ENCODE peak calls at places on chromosomes 5 and 9, in six cellular contexts. One of them, this sample, is unnamed.

GRCh38 chr9:129889936-129890717 is 54.9 kb downstream of the USP20 start:
- DNase-seq in AG20443: no peak
- DNase-seq in adrenal gland: no peak
- DNase-seq in gastrocnemius medialis: no peak
- DNase-seq in EL: no peak
- DNase-seq in chondrocyte: no peak
- DNase-seq in this sample: no peak

GRCh38 chr5:171975262-171975876 is 31.1 kb downstream of the FBXW11 start:
- DNase-seq in AG20443: peak; percentile 20
- DNase-seq in adrenal gland: no peak
- DNase-seq in gastrocnemius medialis: no peak
- DNase-seq in EL: peak; percentile 45
- DNase-seq in chondrocyte: no peak
- DNase-seq in this sample: no peak

GRCh38 chr9:131473198-131473885 is 29.4 kb upstream of the POMT1 start:
- DNase-seq in AG20443: no peak
- DNase-seq in adrenal gland: no peak
- DNase-seq in gastrocnemius medialis: no peak
- DNase-seq in EL: no peak
- DNase-seq in chondrocyte: peak; percentile 87
- DNase-seq in this sample: no peak

GRCh38 chr9:69130456-69131441 is 43.3 kb upstream of the TJP2 start:
- DNase-seq in AG20443: peak; percentile 73
- DNase-seq in adrenal gland: peak; percentile 62
- DNase-seq in gastrocnemius medialis: no peak
- DNase-seq in EL: peak; percentile 92
- DNase-seq in chondrocyte: no peak
- DNase-seq in this sample: peak; percentile 57

GRCh38 chr5:181200816-181201215 is 4.2 kb downstream of the TRIM7 start:
- DNase-seq in AG20443: no peak
- DNase-seq in adrenal gland: no peak
- DNase-seq in gastrocnemius medialis: no peak
- DNase-seq in EL: no peak
- DNase-seq in chondrocyte: no peak
- DNase-seq in this sample: no peak

GRCh38 chr9:34380034-34380510 is 3.4 kb upstream of the MYORG start:
- DNase-seq in AG20443: peak; percentile 8
- DNase-seq in adrenal gland: no peak
- DNase-seq in gastrocnemius medialis: no peak
- DNase-seq in EL: no peak
- DNase-seq in chondrocyte: no peak
- DNase-seq in this sample: no peak

GRCh38 chr5:3024976-3025375 is 273.5 kb upstream of the IRX2 start:
- DNase-seq in AG20443: no peak
- DNase-seq in adrenal gland: peak; percentile 24
- DNase-seq in gastrocnemius medialis: no peak
- DNase-seq in EL: no peak
- DNase-seq in chondrocyte: no peak
- DNase-seq in this sample: no peak

GRCh38 chr9:36150529-36151305 is 14.2 kb downstream of the GLIPR2 start:
- DNase-seq in AG20443: no peak
- DNase-seq in adrenal gland: no peak
- DNase-seq in gastrocnemius medialis: no peak
- DNase-seq in EL: no peak
- DNase-seq in chondrocyte: no peak
- DNase-seq in this sample: peak; percentile 47

GRCh38 chr9:127406799-127407504 is 10.0 kb downstream of the SLC2A8 start:
- DNase-seq in AG20443: no peak
- DNase-seq in adrenal gland: no peak
- DNase-seq in gastrocnemius medialis: no peak
- DNase-seq in EL: no peak
- DNase-seq in chondrocyte: peak; percentile 68
- DNase-seq in this sample: no peak

GRCh38 chr5:81393783-81394718 is at the start of gene ACOT12:
- DNase-seq in AG20443: peak; percentile 59
- DNase-seq in adrenal gland: no peak
- DNase-seq in gastrocnemius medialis: no peak
- DNase-seq in EL: peak; percentile 26
- DNase-seq in chondrocyte: peak; percentile 77
- DNase-seq in this sample: peak; percentile 26

GRCh38 chr9:68552700-68553099 is 12.0 kb upstream of the TMEM252 start:
- DNase-seq in AG20443: no peak
- DNase-seq in adrenal gland: no peak
- DNase-seq in gastrocnemius medialis: no peak
- DNase-seq in EL: peak; percentile 64
- DNase-seq in chondrocyte: no peak
- DNase-seq in this sample: no peak

GRCh38 chr9:73143606-73144328 is 7.9 kb upstream of the ANXA1 start:
- DNase-seq in AG20443: peak; percentile 56
- DNase-seq in adrenal gland: no peak
- DNase-seq in gastrocnemius medialis: no peak
- DNase-seq in EL: peak; percentile 89
- DNase-seq in chondrocyte: no peak
- DNase-seq in this sample: peak; percentile 36

GRCh38 chr5:153965102-153965645 is 73.5 kb downstream of the FAM114A2 start:
- DNase-seq in AG20443: peak; percentile 86
- DNase-seq in adrenal gland: peak; percentile 68
- DNase-seq in gastrocnemius medialis: no peak
- DNase-seq in EL: peak; percentile 71
- DNase-seq in chondrocyte: no peak
- DNase-seq in this sample: peak; percentile 72

GRCh38 chr5:149143470-149143869 is 2.2 kb downstream of the ABLIM3 start:
- DNase-seq in AG20443: peak; percentile 70
- DNase-seq in adrenal gland: peak; percentile 72
- DNase-seq in gastrocnemius medialis: no peak
- DNase-seq in EL: peak; percentile 75
- DNase-seq in chondrocyte: no peak
- DNase-seq in this sample: peak; percentile 59

GRCh38 chr5:24642022-24642421 is 2.8 kb downstream of the CDH10 start:
- DNase-seq in AG20443: peak; percentile 10
- DNase-seq in adrenal gland: peak; percentile 59
- DNase-seq in gastrocnemius medialis: no peak
- DNase-seq in EL: no peak
- DNase-seq in chondrocyte: no peak
- DNase-seq in this sample: no peak

GRCh38 chr5:54703091-54703490 is 185.5 kb downstream of the SNX18 start:
- DNase-seq in AG20443: peak; percentile 88
- DNase-seq in adrenal gland: peak; percentile 56
- DNase-seq in gastrocnemius medialis: peak; percentile 17
- DNase-seq in EL: peak; percentile 85
- DNase-seq in chondrocyte: no peak
- DNase-seq in this sample: peak; percentile 63

GRCh38 chr5:138878437-138879235 is 3.5 kb upstream of the LRRTM2 start:
- DNase-seq in AG20443: no peak
- DNase-seq in adrenal gland: no peak
- DNase-seq in gastrocnemius medialis: no peak
- DNase-seq in EL: no peak
- DNase-seq in chondrocyte: no peak
- DNase-seq in this sample: no peak

GRCh38 chr5:146667633-146668032 is 151.6 kb upstream of the GPR151 start:
- DNase-seq in AG20443: peak; percentile 61
- DNase-seq in adrenal gland: no peak
- DNase-seq in gastrocnemius medialis: no peak
- DNase-seq in EL: peak; percentile 60
- DNase-seq in chondrocyte: no peak
- DNase-seq in this sample: peak; percentile 4

GRCh38 chr9:113493080-113493615 is 29.6 kb downstream of the RGS3 start:
- DNase-seq in AG20443: no peak
- DNase-seq in adrenal gland: no peak
- DNase-seq in gastrocnemius medialis: no peak
- DNase-seq in EL: no peak
- DNase-seq in chondrocyte: no peak
- DNase-seq in this sample: no peak

GRCh38 chr5:14204011-14204670 is 61.0 kb downstream of the TRIO start:
- DNase-seq in AG20443: no peak
- DNase-seq in adrenal gland: no peak
- DNase-seq in gastrocnemius medialis: no peak
- DNase-seq in EL: no peak
- DNase-seq in chondrocyte: no peak
- DNase-seq in this sample: no peak

GRCh38 chr5:130992095-130992494 is 173.0 kb downstream of the HINT1 start:
- DNase-seq in AG20443: peak; percentile 73
- DNase-seq in adrenal gland: no peak
- DNase-seq in gastrocnemius medialis: no peak
- DNase-seq in EL: peak; percentile 4
- DNase-seq in chondrocyte: no peak
- DNase-seq in this sample: no peak

GRCh38 chr9:91423785-91424402 is at the start of gene NFIL3:
- DNase-seq in AG20443: peak; percentile 95
- DNase-seq in adrenal gland: peak; percentile 87
- DNase-seq in gastrocnemius medialis: peak; percentile 79
- DNase-seq in EL: peak; percentile 84
- DNase-seq in chondrocyte: no peak
- DNase-seq in this sample: peak; percentile 87

GRCh38 chr5:135632806-135633205 is 54.0 kb upstream of the CXCL14 start:
- DNase-seq in AG20443: no peak
- DNase-seq in adrenal gland: no peak
- DNase-seq in gastrocnemius medialis: no peak
- DNase-seq in EL: no peak
- DNase-seq in chondrocyte: no peak
- DNase-seq in this sample: no peak

GRCh38 chr5:92543246-92543645 is 1037.8 kb downstream of the NR2F1-AS1 start:
- DNase-seq in AG20443: no peak
- DNase-seq in adrenal gland: no peak
- DNase-seq in gastrocnemius medialis: no peak
- DNase-seq in EL: peak; percentile 15
- DNase-seq in chondrocyte: no peak
- DNase-seq in this sample: no peak

GRCh38 chr9:36141288-36141687 is 4.8 kb downstream of the GLIPR2 start:
- DNase-seq in AG20443: peak; percentile 57
- DNase-seq in adrenal gland: no peak
- DNase-seq in gastrocnemius medialis: no peak
- DNase-seq in EL: peak; percentile 47
- DNase-seq in chondrocyte: peak; percentile 47
- DNase-seq in this sample: peak; percentile 47

GRCh38 chr9:131214931-131215330 is 61.4 kb downstream of the FAM78A start:
- DNase-seq in AG20443: no peak
- DNase-seq in adrenal gland: no peak
- DNase-seq in gastrocnemius medialis: no peak
- DNase-seq in EL: no peak
- DNase-seq in chondrocyte: no peak
- DNase-seq in this sample: no peak

GRCh38 chr5:142403583-142403982 is 78.8 kb upstream of the SPRY4 start:
- DNase-seq in AG20443: no peak
- DNase-seq in adrenal gland: no peak
- DNase-seq in gastrocnemius medialis: no peak
- DNase-seq in EL: no peak
- DNase-seq in chondrocyte: no peak
- DNase-seq in this sample: no peak

GRCh38 chr5:55551904-55552303 is 17.1 kb upstream of the PLPP1 start:
- DNase-seq in AG20443: no peak
- DNase-seq in adrenal gland: no peak
- DNase-seq in gastrocnemius medialis: no peak
- DNase-seq in EL: no peak
- DNase-seq in chondrocyte: no peak
- DNase-seq in this sample: no peak

GRCh38 chr9:119963258-119963797 is 594.1 kb upstream of the BRINP1 start:
- DNase-seq in AG20443: peak; percentile 90
- DNase-seq in adrenal gland: peak; percentile 63
- DNase-seq in gastrocnemius medialis: no peak
- DNase-seq in EL: peak; percentile 67
- DNase-seq in chondrocyte: no peak
- DNase-seq in this sample: peak; percentile 85

GRCh38 chr5:159975462-159976019 is 33.4 kb upstream of the TTC1 start:
- DNase-seq in AG20443: peak; percentile 92
- DNase-seq in adrenal gland: peak; percentile 59
- DNase-seq in gastrocnemius medialis: no peak
- DNase-seq in EL: peak; percentile 98
- DNase-seq in chondrocyte: no peak
- DNase-seq in this sample: peak; percentile 93

GRCh38 chr5:166720026-166720425 is 1571.4 kb upstream of the WWC1 start:
- DNase-seq in AG20443: no peak
- DNase-seq in adrenal gland: no peak
- DNase-seq in gastrocnemius medialis: no peak
- DNase-seq in EL: no peak
- DNase-seq in chondrocyte: no peak
- DNase-seq in this sample: no peak

GRCh38 chr5:77181173-77181572 is 29.3 kb upstream of the PDE8B start:
- DNase-seq in AG20443: no peak
- DNase-seq in adrenal gland: no peak
- DNase-seq in gastrocnemius medialis: no peak
- DNase-seq in EL: no peak
- DNase-seq in chondrocyte: no peak
- DNase-seq in this sample: no peak

GRCh38 chr9:108207611-108208051 is 648.2 kb downstream of the ACTL7B start:
- DNase-seq in AG20443: peak; percentile 42
- DNase-seq in adrenal gland: no peak
- DNase-seq in gastrocnemius medialis: no peak
- DNase-seq in EL: peak; percentile 11
- DNase-seq in chondrocyte: no peak
- DNase-seq in this sample: no peak

GRCh38 chr5:14574891-14575496 is 6.6 kb upstream of the OTULINL start:
- DNase-seq in AG20443: no peak
- DNase-seq in adrenal gland: no peak
- DNase-seq in gastrocnemius medialis: peak; percentile 38
- DNase-seq in EL: no peak
- DNase-seq in chondrocyte: no peak
- DNase-seq in this sample: no peak

GRCh38 chr5:6732634-6733410 is 19.6 kb downstream of the TENT4A start:
- DNase-seq in AG20443: peak; percentile 73
- DNase-seq in adrenal gland: peak; percentile 49
- DNase-seq in gastrocnemius medialis: no peak
- DNase-seq in EL: peak; percentile 93
- DNase-seq in chondrocyte: no peak
- DNase-seq in this sample: peak; percentile 77

GRCh38 chr5:44844744-44845143 is 36.0 kb downstream of the MRPS30 start:
- DNase-seq in AG20443: no peak
- DNase-seq in adrenal gland: no peak
- DNase-seq in gastrocnemius medialis: no peak
- DNase-seq in EL: no peak
- DNase-seq in chondrocyte: no peak
- DNase-seq in this sample: no peak

GRCh38 chr5:36662291-36662851 is 56.0 kb downstream of the SLC1A3 start:
- DNase-seq in AG20443: no peak
- DNase-seq in adrenal gland: no peak
- DNase-seq in gastrocnemius medialis: no peak
- DNase-seq in EL: no peak
- DNase-seq in chondrocyte: no peak
- DNase-seq in this sample: no peak

GRCh38 chr5:56311306-56311904 is 78.3 kb upstream of the ANKRD55 start:
- DNase-seq in AG20443: no peak
- DNase-seq in adrenal gland: no peak
- DNase-seq in gastrocnemius medialis: no peak
- DNase-seq in EL: no peak
- DNase-seq in chondrocyte: no peak
- DNase-seq in this sample: no peak

This sample was measured in hepatic stellate cell.